ENCODE peak calls at places on chromosomes 13 and 19, in nine cellular contexts. P, H, N, U, F, Z, T, C and I are unnamed samples.

GRCh38 chr13:101447852-101448251 is 4.6 kb upstream of the ITGBL1 start:
- DNase-seq in T (no peak), H (no peak), U (no peak), C (no peak), F (no peak), N (peak; percentile 1), Z (peak; percentile 4), P (peak; percentile 28), I (no peak)

GRCh38 chr13:114203536-114203935 is 24.5 kb downstream of the CFAP97D2 start:
- DNase-seq in U (no peak), C (no peak), H (no peak), N (peak; percentile 60), T (no peak), F (no peak), Z (no peak), P (no peak), I (no peak)

GRCh38 chr13:43985437-43986051 is 105.8 kb downstream of the LACC1 start:
- DNase-seq in Z (no peak), F (no peak), T (no peak), C (no peak), H (no peak), N (no peak), U (no peak), P (no peak), I (no peak)

GRCh38 chr13:113561417-113562084 is 23.0 kb upstream of the TFDP1 start:
- DNase-seq in T (no peak), N (no peak), P (no peak), F (no peak), H (no peak), U (no peak), Z (no peak), C (no peak), I (no peak)

GRCh38 chr13:78239681-78240080 is 321.1 kb upstream of the EDNRB start:
- DNase-seq in C (no peak), P (no peak), N (no peak), Z (no peak), F (no peak), H (no peak), T (no peak), U (no peak), I (no peak)

GRCh38 chr13:25394661-25395060 is 22.9 kb downstream of the ATP8A2 start:
- DNase-seq in T (no peak), C (no peak), F (no peak), Z (no peak), N (no peak), P (no peak), U (no peak), H (no peak), I (no peak)

GRCh38 chr19:35784401-35785086 is 9.2 kb downstream of the ARHGAP33 start:
- DNase-seq in N (no peak), T (no peak), U (no peak), C (no peak), F (no peak), P (no peak), Z (no peak), H (no peak), I (no peak)

GRCh38 chr19:32909257-32909656 is 39.7 kb upstream of the SLC7A9 start:
- DNase-seq in U (no peak), C (no peak), N (no peak), H (no peak), Z (peak; percentile 10), P (no peak), F (no peak), T (no peak), I (no peak)

GRCh38 chr13:48199404-48199991 is 33.5 kb upstream of the ITM2B start:
- DNase-seq in H (no peak), T (no peak), P (no peak), N (no peak), U (no peak), F (no peak), C (no peak), Z (no peak), I (no peak)

GRCh38 chr19:12623361-12624031 is 12.8 kb downstream of the ZNF791 start:
- DNase-seq in C (no peak), H (no peak), T (no peak), U (no peak), N (no peak), P (no peak), Z (no peak), F (no peak), I (no peak)

GRCh38 chr19:2841858-2842574 is 741 bp downstream of the ZNF555 start:
- DNase-seq in T (no peak), H (no peak), N (no peak), F (no peak), C (no peak), Z (no peak), U (peak; percentile 39), P (no peak), I (no peak)

GRCh38 chr19:57675881-57676280 is 5.9 kb upstream of the ZNF551 start:
- DNase-seq in C (no peak), N (no peak), U (no peak), F (no peak), Z (no peak), T (no peak), P (peak; percentile 59), H (peak; percentile 77), I (no peak)

GRCh38 chr13:98332691-98333090 is 155.6 kb upstream of the RNF113B start:
- DNase-seq in T (no peak), Z (no peak), F (no peak), C (no peak), P (no peak), N (no peak), H (no peak), U (no peak), I (no peak)

GRCh38 chr19:8221161-8221560 is 12.0 kb downstream of the CERS4 start:
- DNase-seq in F (no peak), Z (no peak), P (no peak), C (no peak), T (no peak), H (no peak), U (no peak), N (no peak), I (no peak)

GRCh38 chr19:3986260-3987041 is 1.2 kb upstream of the EEF2 start:
- DNase-seq in T (peak; percentile 75), P (peak; percentile 81), N (peak; percentile 65), Z (peak; percentile 87), U (peak; percentile 79), C (peak; percentile 56), H (peak; percentile 80), F (no peak), I (peak; percentile 82)

GRCh38 chr13:21986602-21987001 is 315.7 kb downstream of the FGF9 start:
- DNase-seq in Z (peak; percentile 63), H (peak; percentile 29), U (no peak), F (peak; percentile 76), C (peak; percentile 71), P (no peak), N (no peak), T (no peak), I (no peak)

GRCh38 chr13:30165071-30165470 is 142.3 kb downstream of the KATNAL1 start:
- DNase-seq in N (no peak), C (no peak), H (no peak), Z (no peak), U (no peak), T (no peak), F (no peak), P (no peak), I (no peak)

GRCh38 chr19:12867120-12868099 is 13.8 kb downstream of the DNASE2 start:
- DNase-seq in C (no peak), N (no peak), Z (peak; percentile 72), F (no peak), T (no peak), P (peak; percentile 45), U (peak; percentile 86), H (no peak), I (peak; percentile 72)

GRCh38 chr13:77919351-77920294 is 992 bp upstream of the EDNRB start:
- DNase-seq in H (no peak), Z (peak; percentile 61), C (peak; percentile 19), U (no peak), F (peak; percentile 40), P (peak; percentile 48), N (no peak), T (peak; percentile 26), I (peak; percentile 52)

GRCh38 chr19:49400034-49400433 is 12.0 kb downstream of the KASH5 start:
- DNase-seq in T (no peak), H (peak; percentile 29), U (no peak), F (no peak), P (peak; percentile 9), N (no peak), C (no peak), Z (peak; percentile 36), I (no peak)
- TF ChIP-seq CTCF in T (no peak), H (no peak), U (no peak), F (no peak), P (no peak), N (no peak), C (no peak), Z (no peak), I (no peak)

GRCh38 chr19:5850743-5851293 is 431 bp downstream of the FUT3 start:
- DNase-seq in Z (peak; percentile 79), P (peak; percentile 65), F (peak; percentile 39), H (peak; percentile 56), N (peak; percentile 51), T (no peak), C (no peak), U (no peak), I (no peak)
- TF ChIP-seq CTCF in Z (no peak), P (no peak), F (no peak), H (no peak), N (no peak), T (no peak), C (no peak), U (no peak), I (no peak)

GRCh38 chr19:16659832-16660708 is at the start of gene SMIM7:
- DNase-seq in N (peak; percentile 98), P (peak; percentile 98), T (peak; percentile 99), Z (peak; percentile 100), C (peak; percentile 96), H (peak; percentile 98), F (peak; percentile 98), U (peak; percentile 98), I (peak; percentile 98)
- TF ChIP-seq CTCF in N (no peak), P (no peak), T (no peak), Z (peak; percentile 13), C (no peak), H (no peak), F (peak; percentile 23), U (no peak), I (no peak)

GRCh38 chr19:5028229-5028886 is 59.4 kb downstream of the KDM4B start:
- DNase-seq in F (no peak), N (no peak), C (no peak), H (no peak), P (no peak), Z (no peak), T (no peak), U (no peak), I (no peak)

GRCh38 chr19:5030136-5030820 is 61.4 kb downstream of the KDM4B start:
- DNase-seq in U (no peak), H (no peak), F (peak; percentile 14), T (no peak), C (no peak), Z (no peak), P (no peak), N (no peak), I (no peak)

GRCh38 chr19:5024282-5024681 is 55.4 kb downstream of the KDM4B start:
- DNase-seq in Z (no peak), N (no peak), P (no peak), U (no peak), F (no peak), C (no peak), T (no peak), H (no peak), I (no peak)

GRCh38 chr19:5025027-5025426 is 56.1 kb downstream of the KDM4B start:
- DNase-seq in N (no peak), P (no peak), C (no peak), H (no peak), T (no peak), F (no peak), Z (no peak), U (no peak), I (no peak)

GRCh38 chr19:5026706-5027273 is 57.9 kb downstream of the KDM4B start:
- DNase-seq in U (no peak), H (no peak), T (no peak), Z (peak; percentile 15), F (no peak), P (no peak), N (no peak), C (no peak), I (no peak)
- TF ChIP-seq CTCF in U (no peak), H (peak; percentile 12), T (no peak), Z (no peak), F (no peak), P (peak; percentile 12), N (no peak), C (no peak), I (no peak)